ENCODE peak calls at places on chromosome 13, in six cellular contexts. Y, U, A, L, G and E are unnamed samples.

GRCh38 chr13:34967851-34968562 is 25.9 kb downstream of the NBEA start:
- DNase-seq in L (no peak), A (no peak), G (no peak), Y (no peak), U (no peak), E (no peak)

GRCh38 chr13:79870123-79870522 is 389.2 kb downstream of the NDFIP2 start:
- DNase-seq in L (no peak), G (peak; percentile 35), U (no peak), Y (no peak), A (peak; percentile 28), E (no peak)

GRCh38 chr13:47017476-47017875 is 120.6 kb upstream of the HTR2A start:
- DNase-seq in U (no peak), Y (no peak), L (no peak), A (peak; percentile 47), G (peak; percentile 47), E (no peak)

GRCh38 chr13:40149611-40150283 is 494.3 kb downstream of the COG6 start:
- DNase-seq in A (peak; percentile 95), G (peak; percentile 88), L (peak; percentile 21), Y (no peak), U (no peak), E (no peak)

GRCh38 chr13:113443991-113444390 is 9.3 kb downstream of the ADPRHL1 start:
- DNase-seq in Y (no peak), A (no peak), U (peak; percentile 33), L (no peak), G (no peak), E (no peak)

GRCh38 chr13:49733181-49733951 is 42.1 kb upstream of the EBPL start:
- DNase-seq in A (peak; percentile 2), Y (no peak), L (no peak), U (no peak), G (peak; percentile 5), E (peak; percentile 52)

GRCh38 chr13:111999352-111999751 is 67.6 kb upstream of the SOX1 start:
- DNase-seq in U (no peak), G (no peak), Y (no peak), A (no peak), L (no peak), E (no peak)

GRCh38 chr13:105346141-105346766 is 1189.2 kb downstream of the EFNB2 start:
- DNase-seq in L (peak; percentile 52), G (peak; percentile 39), U (no peak), Y (no peak), A (peak; percentile 6), E (no peak)

GRCh38 chr13:32246468-32246867 is 68.7 kb downstream of the ZAR1L start:
- DNase-seq in A (peak; percentile 81), G (peak; percentile 86), U (peak; percentile 93), L (no peak), Y (peak; percentile 61), E (peak; percentile 57)

GRCh38 chr13:27137759-27138158 is 33.9 kb downstream of the USP12 start:
- DNase-seq in A (no peak), L (no peak), U (no peak), Y (no peak), G (no peak), E (no peak)

GRCh38 chr13:114082849-114083645 is 49.4 kb downstream of the RASA3 start:
- DNase-seq in L (no peak), A (no peak), U (peak; percentile 42), Y (no peak), G (no peak), E (no peak)

GRCh38 chr13:46698015-46698414 is 98.9 kb downstream of the ESD start:
- DNase-seq in G (no peak), Y (peak; percentile 20), A (no peak), U (no peak), L (no peak), E (no peak)

GRCh38 chr13:73703606-73704005 is 430.6 kb downstream of the KLF12 start:
- DNase-seq in A (no peak), Y (no peak), U (no peak), L (no peak), G (no peak), E (no peak)

GRCh38 chr13:101556676-101557121 is 104.2 kb downstream of the ITGBL1 start:
- DNase-seq in U (no peak), L (no peak), G (no peak), A (peak; percentile 92), Y (no peak), E (no peak)

GRCh38 chr13:29733069-29733700 is 117.2 kb downstream of the UBL3 start:
- DNase-seq in A (peak; percentile 44), G (no peak), L (no peak), U (no peak), Y (no peak), E (no peak)

GRCh38 chr13:114107686-114108081 is 24.7 kb downstream of the RASA3 start:
- DNase-seq in G (peak; percentile 80), A (peak; percentile 86), L (peak; percentile 62), Y (peak; percentile 8), U (peak; percentile 39), E (peak; percentile 49)

GRCh38 chr13:73914119-73914518 is 220.1 kb downstream of the KLF12 start:
- DNase-seq in U (no peak), A (peak; percentile 70), L (no peak), G (peak; percentile 54), Y (no peak), E (no peak)

GRCh38 chr13:39038569-39038898 is 278 bp downstream of the NHLRC3 start:
- DNase-seq in L (no peak), U (no peak), A (peak; percentile 58), Y (peak; percentile 35), G (no peak), E (no peak)

GRCh38 chr13:25181597-25181996 is 9.5 kb upstream of the AMER2 start:
- DNase-seq in L (no peak), Y (no peak), G (no peak), U (no peak), A (no peak), E (no peak)

GRCh38 chr13:100721885-100722512 is 47.4 kb upstream of the TMTC4 start:
- DNase-seq in U (peak; percentile 83), L (peak; percentile 39), A (peak; percentile 58), G (peak; percentile 63), Y (peak; percentile 50), E (no peak)

GRCh38 chr13:87981416-87981815 is 310.2 kb downstream of the SLITRK5 start:
- DNase-seq in L (no peak), G (no peak), A (no peak), U (no peak), Y (no peak), E (no peak)

GRCh38 chr13:34731486-34731885 is 210.6 kb upstream of the NBEA start:
- DNase-seq in L (no peak), G (peak; percentile 28), A (no peak), U (no peak), Y (no peak), E (no peak)

DNA sequence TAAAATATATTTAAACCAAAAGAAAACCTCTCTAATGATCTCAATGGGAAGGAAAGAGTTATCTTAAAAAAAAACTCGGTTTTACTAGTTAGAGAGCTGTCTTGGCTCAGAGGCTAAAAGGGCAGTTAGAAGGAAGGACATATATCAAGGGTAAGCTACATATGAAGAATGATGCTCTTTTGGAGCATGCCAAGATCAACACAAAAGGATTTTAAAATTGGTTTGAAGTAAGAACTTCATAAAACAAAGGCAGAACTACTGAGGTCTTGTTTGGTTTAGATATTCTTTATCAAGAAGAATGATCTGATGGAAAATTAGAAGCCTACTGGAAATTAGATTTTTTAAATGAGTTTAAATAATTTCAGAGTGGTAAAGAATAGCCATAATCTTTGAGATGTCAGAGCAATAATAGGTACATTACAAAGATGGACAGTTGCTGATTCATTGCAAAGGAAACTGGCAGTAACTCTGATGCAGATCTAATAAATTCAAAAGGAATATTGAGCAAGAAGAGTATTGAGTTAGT is 39.4 kb upstream of the LMO7 start:
- DNase-seq in Y (no peak), U (no peak), G (no peak), L (no peak), A (no peak), E (no peak)
- H3K27ac ChIP-seq in Y (no peak overlapping the region), U (no peak overlapping the region), G (no peak overlapping the region), L (no peak overlapping the region), A (no peak overlapping the region), E (no peak overlapping the region)

GRCh38 chr13:92135509-92135908 is 737.1 kb downstream of the GPC5 start:
- DNase-seq in G (no peak), A (no peak), U (no peak), Y (no peak), L (no peak), E (no peak)

GRCh38 chr13:92137519-92137918 is 739.1 kb downstream of the GPC5 start:
- DNase-seq in A (no peak), L (no peak), Y (no peak), U (no peak), G (peak; percentile 68), E (no peak)

GRCh38 chr13:92136449-92137180 is 738.2 kb downstream of the GPC5 start:
- DNase-seq in G (peak; percentile 21), A (no peak), U (no peak), Y (no peak), L (no peak), E (no peak)
- H3K27ac ChIP-seq in G (no peak overlapping the region), A (no peak overlapping the region), U (no peak overlapping the region), Y (no peak overlapping the region), L (no peak overlapping the region), E (no peak overlapping the region)

DNA sequence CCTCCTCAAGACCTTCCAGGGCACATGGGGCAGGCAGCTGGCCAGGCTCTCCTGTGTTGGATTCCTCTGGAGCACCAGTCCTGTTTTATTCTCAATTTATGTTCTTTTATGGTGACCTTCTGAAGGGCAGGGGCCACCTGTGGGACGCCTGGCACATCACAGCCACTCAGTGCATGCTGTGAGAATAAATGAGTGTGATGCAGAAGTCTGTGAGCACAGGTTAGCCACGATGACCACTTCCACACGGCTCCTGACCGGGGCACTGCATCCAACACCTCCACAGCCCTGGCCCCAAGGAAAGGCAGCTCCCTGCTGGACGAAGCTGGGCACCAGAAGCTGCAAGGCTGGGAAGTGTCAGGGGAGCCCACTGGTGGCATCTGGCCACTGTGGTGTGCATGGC is 122.8 kb downstream of the CRYL1 start:
- DNase-seq in L (no peak), G (no peak), U (no peak), Y (no peak), A (no peak), E (no peak)
- H3K27ac ChIP-seq in L (no peak overlapping the region), G (no peak overlapping the region), U (no peak overlapping the region), Y (no peak overlapping the region), A (no peak overlapping the region), E (no peak overlapping the region)

GRCh38 chr13:97621025-97621424 is 187.1 kb downstream of the RAP2A start:
- DNase-seq in U (no peak), Y (no peak), G (no peak), L (no peak), A (no peak), E (no peak)
- H3K27ac ChIP-seq in U (no peak overlapping the region), Y (no peak overlapping the region), G (no peak overlapping the region), L (no peak overlapping the region), A (no peak overlapping the region), E (no peak overlapping the region)

GRCh38 chr13:41827507-41828213 is 133.2 kb downstream of the VWA8 start:
- DNase-seq in A (peak; percentile 95), Y (no peak), G (peak; percentile 93), U (no peak), L (peak; percentile 75), E (no peak)
- H3K27ac ChIP-seq in A (peak overlapping the region; percentile 74), Y (no peak overlapping the region), G (no peak overlapping the region), U (no peak overlapping the region), L (no peak overlapping the region), E (no peak overlapping the region)

GRCh38 chr13:99080131-99080530 is 102.3 kb upstream of the DOCK9 start:
- DNase-seq in Y (no peak), U (no peak), G (no peak), L (no peak), A (no peak), E (no peak)
- H3K27ac ChIP-seq in Y (no peak overlapping the region), U (no peak overlapping the region), G (no peak overlapping the region), L (no peak overlapping the region), A (no peak overlapping the region), E (no peak overlapping the region)